ENCODE peak calls at places on chromosomes 7 and 10, in four cellular contexts. B is testis, P is gastrocnemius medialis, G is endodermal cell. I is an unnamed sample.

GRCh38 chr10:60032723-60033122 is 126.4 kb upstream of the CCDC6 start:
- DNase-seq in G (peak; percentile 68), B (peak; percentile 73), P (peak; percentile 81), I (peak; percentile 7)

GRCh38 chr7:35374858-35375257 is 121.0 kb upstream of the TBX20 start:
- DNase-seq in B (no peak), G (no peak), P (no peak), I (no peak)

GRCh38 chr10:49066944-49067730 is 48.2 kb downstream of the VSTM4 start:
- DNase-seq in P (no peak), G (peak; percentile 47), B (no peak), I (no peak)

GRCh38 chr10:128867119-128867518 is 599.9 kb upstream of the MGMT start:
- DNase-seq in G (no peak), B (no peak), P (no peak), I (no peak)

GRCh38 chr7:9856668-9857067 is 1117.0 kb upstream of the PHF14 start:
- DNase-seq in G (no peak), P (no peak), B (no peak), I (no peak)

GRCh38 chr7:124085168-124085567 is 52.3 kb upstream of the TMEM229A start:
- DNase-seq in G (no peak), P (no peak), B (peak; percentile 95), I (peak; percentile 93)

GRCh38 chr7:102146989-102147388 is 139.7 kb upstream of the SH2B2 start:
- DNase-seq in P (peak; percentile 89), B (peak; percentile 25), G (no peak), I (no peak)

GRCh38 chr7:134419875-134420274 is 39.0 kb downstream of the AKR1B1 start:
- DNase-seq in P (no peak), B (no peak), G (peak; percentile 33), I (no peak)

GRCh38 chr10:113095419-113095818 is 145.4 kb downstream of the TCF7L2 start:
- DNase-seq in P (no peak), G (no peak), B (no peak), I (peak; percentile 20)

GRCh38 chr10:71697938-71698709 is 21.5 kb downstream of the C10orf105 start:
- DNase-seq in B (no peak), G (no peak), P (no peak), I (no peak)

GRCh38 chr10:62492012-62492869 is 118.1 kb downstream of the ZNF365 start:
- DNase-seq in P (no peak), B (no peak), G (no peak), I (peak; percentile 50)

GRCh38 chr7:128098629-128099028 is 67.4 kb upstream of the LRRC4 start:
- DNase-seq in B (no peak), P (no peak), G (no peak), I (no peak)

GRCh38 chr10:60446855-60447254 is 57.2 kb upstream of the ANK3 start:
- DNase-seq in G (no peak), P (no peak), B (no peak), I (peak; percentile 36)

GRCh38 chr7:12670071-12670729 is 17.2 kb upstream of the ARL4A start:
- DNase-seq in P (no peak), B (no peak), G (no peak), I (no peak)

GRCh38 chr7:30074422-30075030 is 46.3 kb downstream of the PLEKHA8 start:
- DNase-seq in G (no peak), P (no peak), B (no peak), I (peak; percentile 65)

GRCh38 chr10:110535958-110536891 is 31.3 kb upstream of the SMC3 start:
- DNase-seq in P (no peak), B (no peak), G (peak; percentile 79), I (no peak)

GRCh38 chr7:27079234-27079975 is 16.4 kb downstream of the HOXA1 start:
- DNase-seq in P (no peak), G (no peak), B (no peak), I (no peak)

GRCh38 chr10:5501976-5502902 is 2.9 kb upstream of the CALML5 start:
- DNase-seq in P (no peak), B (no peak), G (no peak), I (peak; percentile 24)
- H3K4me1 ChIP-seq in P (no peaks in the 10 kb centered on the region), B (no peaks in the 10 kb centered on the region), G (no peaks in the 10 kb centered on the region), I (no peaks in the 10 kb centered on the region)

DNA sequence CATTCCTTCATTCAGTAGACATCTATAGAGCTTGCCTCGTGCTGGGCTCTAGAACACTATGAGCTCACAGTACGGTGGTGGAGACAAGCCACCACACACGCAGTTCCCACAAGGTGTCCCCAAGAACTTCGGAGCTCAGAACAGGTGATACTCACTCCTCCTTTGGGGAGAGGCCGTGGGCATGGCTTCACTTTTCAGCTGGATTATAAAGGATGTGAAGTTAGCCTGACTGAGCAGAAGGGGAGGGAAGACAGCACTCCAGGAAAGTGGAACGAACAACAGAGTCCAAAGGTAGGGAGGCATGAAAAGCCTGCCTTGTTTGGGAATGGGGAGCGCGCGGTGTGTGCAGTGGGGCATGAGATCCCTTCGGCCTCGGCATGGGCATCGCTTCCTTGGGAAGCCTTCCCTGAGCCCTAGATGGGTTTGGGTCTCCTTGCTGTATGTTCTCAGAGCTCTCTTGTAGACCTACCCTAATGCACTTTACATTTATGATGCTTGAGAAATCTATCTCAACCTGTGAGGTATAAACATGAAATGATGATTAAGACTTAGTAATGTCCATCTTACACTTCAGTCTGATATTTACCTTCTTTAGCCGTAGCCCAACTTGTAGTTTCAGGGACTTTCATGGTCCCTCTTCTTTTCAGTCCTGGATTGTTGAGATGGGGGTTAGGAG is 852 bp upstream of the OGA start:
- DNase-seq in P (peak; percentile 56), G (no peak), B (no peak), I (no peak)
- TF ChIP-seq CTCF in P (no peak), G (no peak), B (no peak), I (no peak)

DNA sequence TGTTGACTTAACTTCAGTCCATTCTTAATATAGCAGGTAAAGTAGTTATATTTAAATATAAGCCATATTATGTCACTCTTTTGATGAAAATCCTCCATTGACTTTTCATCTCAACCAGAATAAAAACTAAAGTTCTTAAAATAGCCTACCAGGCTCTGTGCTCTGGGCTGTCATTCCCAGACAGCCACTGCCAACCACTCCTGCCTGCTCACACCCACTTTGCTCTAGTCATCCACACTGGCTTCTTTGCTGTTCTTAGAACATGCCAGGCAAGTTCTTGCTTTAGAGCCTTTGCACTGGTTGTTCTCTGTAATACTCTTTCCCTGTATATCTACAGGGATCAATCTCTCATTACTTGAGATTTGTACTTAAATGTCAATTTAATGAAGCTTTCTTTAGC is 80.6 kb downstream of the ZEB1 start:
- DNase-seq in G (no peak), P (peak; percentile 85), B (no peak), I (no peak)
- H3K4me1 ChIP-seq in G (no peaks in the 10 kb centered on the region), P (peaks cover 90% of the 10 kb centered on the region), B (no peaks in the 10 kb centered on the region), I (peaks cover 51% of the 10 kb centered on the region)

GRCh38 chr10:106789623-106790022 is 374.9 kb downstream of the SORCS1 start:
- DNase-seq in B (no peak), P (no peak), G (no peak), I (no peak)

GRCh38 chr10:106795619-106796018 is 368.9 kb downstream of the SORCS1 start:
- DNase-seq in P (no peak), G (peak; percentile 76), B (peak; percentile 74), I (peak; percentile 74)
- TF ChIP-seq CTCF in P (no peak), G (peak; percentile 84), B (peak; percentile 32), I (peak; percentile 5)

GRCh38 chr7:41874206-41874770 is 171.4 kb upstream of the INHBA start:
- DNase-seq in G (no peak), B (no peak), P (no peak), I (no peak)

GRCh38 chr7:41875513-41875912 is 172.6 kb upstream of the INHBA start:
- DNase-seq in B (no peak), G (no peak), P (no peak), I (peak; percentile 14)

GRCh38 chr7:41870505-41871138 is 167.7 kb upstream of the INHBA start:
- DNase-seq in G (no peak), P (no peak), B (no peak), I (no peak)

GRCh38 chr7:41872951-41873350 is 170.1 kb upstream of the INHBA start:
- DNase-seq in B (no peak), G (no peak), P (no peak), I (peak; percentile 30)

GRCh38 chr7:41873781-41874180 is 170.9 kb upstream of the INHBA start:
- DNase-seq in B (no peak), G (no peak), P (no peak), I (no peak)
- H3K4me1 ChIP-seq in B (peaks cover 4% of the 10 kb centered on the region), G (no peaks in the 10 kb centered on the region), P (no peaks in the 10 kb centered on the region), I (no peaks in the 10 kb centered on the region)

GRCh38 chr7:117949232-117949631 is 76.0 kb upstream of the CTTNBP2 start:
- DNase-seq in G (no peak), P (no peak), B (no peak), I (no peak)
- TF ChIP-seq CTCF in G (peak; percentile 58), P (no peak), B (no peak), I (no peak)

GRCh38 chr7:44561962-44562621 is 11.6 kb downstream of the DDX56 start:
- DNase-seq in P (no peak), B (no peak), G (peak; percentile 67), I (no peak)

GRCh38 chr7:44561481-44561880 is 12.2 kb downstream of the DDX56 start:
- DNase-seq in G (peak; percentile 38), P (no peak), B (no peak), I (no peak)

GRCh38 chr7:44555350-44555749 is 14.2 kb upstream of the NPC1L1 start:
- DNase-seq in B (no peak), G (no peak), P (no peak), I (no peak)

GRCh38 chr7:44559485-44559884 is 14.2 kb downstream of the DDX56 start:
- DNase-seq in G (peak; percentile 36), P (no peak), B (no peak), I (no peak)

DNA sequence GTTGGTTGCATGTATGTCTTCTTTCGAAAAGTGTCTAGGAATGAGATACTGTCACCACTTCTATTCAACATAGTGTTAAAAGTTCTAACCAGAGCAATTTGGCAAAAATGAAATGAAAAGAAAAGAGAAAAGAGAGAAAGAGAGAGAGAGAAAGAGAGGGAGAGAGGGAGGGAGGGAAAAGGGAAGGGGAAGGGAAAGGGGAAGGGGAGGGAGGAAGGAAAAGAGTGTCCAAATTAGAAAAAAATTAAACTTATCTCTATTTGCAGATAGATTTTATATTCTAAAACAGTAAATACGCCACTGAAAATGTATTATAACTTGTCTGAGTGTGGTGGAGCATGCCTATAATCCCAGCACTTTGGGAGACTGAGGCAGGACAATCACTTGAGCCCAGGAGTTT is 16.2 kb downstream of the DDX56 start:
- DNase-seq in P (no peak), G (no peak), B (no peak), I (no peak)
- H3K4me1 ChIP-seq in P (no peaks in the 10 kb centered on the region), G (peaks cover 2% of the 10 kb centered on the region), B (no peaks in the 10 kb centered on the region), I (no peaks in the 10 kb centered on the region)

I was measured in cardiac muscle cell.